ENCODE peak calls at places on chromosomes 2 and 18, in seven cellular contexts. S is H1, Q is HCT116, G is K562, D is HepG2, O is GM12878, N is SK-N-SH. E is an unnamed sample.
A peak's percentile ranks its signal among the peaks of the same experiment; 100 is the strongest.

GRCh38 chr2:179454443-179455218 is 190.0 kb upstream of the SESTD1 start:
- DNase-seq in S (no peak), Q (no peak), G (no peak), D (peak; percentile 23), O (no peak), N (no peak), E (no peak)

GRCh38 chr2:124147552-124147951 is 122.5 kb downstream of the CNTNAP5 start:
- DNase-seq in S (no peak), Q (no peak), G (no peak), D (no peak), O (no peak), N (no peak), E (no peak)

GRCh38 chr18:3585656-3586509 is 135.9 kb downstream of the TGIF1 start:
- DNase-seq in S (peak; percentile 63), Q (peak; percentile 91), G (peak; percentile 93), D (peak; percentile 92), O (no peak), N (peak; percentile 73), E (peak; percentile 85)

GRCh38 chr2:79040967-79041582 is 15.6 kb downstream of the REG3G start:
- DNase-seq in S (no peak), Q (no peak), G (no peak), D (peak; percentile 15), O (no peak), N (peak; percentile 19), E (peak; percentile 42)

GRCh38 chr2:213995400-213996105 is 415.3 kb upstream of the VWC2L start:
- DNase-seq in S (no peak), Q (peak; percentile 63), G (no peak), D (no peak), O (no peak), N (no peak), E (no peak)

GRCh38 chr2:113248997-113249770 is 29.5 kb downstream of the PAX8 start:
- DNase-seq in S (peak; percentile 43), Q (peak; percentile 51), G (peak; percentile 82), D (peak; percentile 72), O (peak; percentile 23), N (peak; percentile 77), E (peak; percentile 70)

GRCh38 chr2:43050866-43051265 is 175.5 kb downstream of the ZFP36L2 start:
- DNase-seq in S (no peak), Q (no peak), G (no peak), D (no peak), O (no peak), N (no peak), E (no peak)

GRCh38 chr2:216535454-216535995 is 36.9 kb downstream of the RPL37A start:
- DNase-seq in S (no peak), Q (no peak), G (no peak), D (peak; percentile 52), O (no peak), N (no peak), E (no peak)

GRCh38 chr2:46010925-46011490 is 286.2 kb upstream of the EPAS1 start:
- DNase-seq in S (no peak), Q (peak; percentile 19), G (no peak), D (peak; percentile 47), O (no peak), N (peak; percentile 72), E (peak; percentile 60)

GRCh38 chr2:27701676-27702075 is 38.0 kb downstream of the SLC4A1AP start:
- DNase-seq in S (no peak), Q (no peak), G (no peak), D (no peak), O (no peak), N (no peak), E (no peak)

GRCh38 chr2:70344195-70344594 is 42.3 kb upstream of the FAM136A start:
- DNase-seq in S (no peak), Q (no peak), G (no peak), D (no peak), O (no peak), N (no peak), E (no peak)

GRCh38 chr18:79583984-79584401 is 95.6 kb upstream of the CTDP1 start:
- DNase-seq in S (no peak), Q (no peak), G (no peak), D (no peak), O (no peak), N (no peak), E (no peak)

GRCh38 chr2:64989982-64990614 is 899 bp downstream of the SLC1A4 start:
- DNase-seq in S (no peak), Q (no peak), G (peak; percentile 29), D (peak; percentile 43), O (no peak), N (no peak), E (peak; percentile 6)

GRCh38 chr2:157418215-157418614 is 25.7 kb downstream of the CYTIP start:
- DNase-seq in S (no peak), Q (no peak), G (no peak), D (no peak), O (no peak), N (no peak), E (no peak)

GRCh38 chr18:47345291-47345690 is 93.8 kb upstream of the SKOR2 start:
- DNase-seq in S (no peak), Q (no peak), G (no peak), D (no peak), O (no peak), N (no peak), E (no peak)
- TF ChIP-seq JUND in S (no peak), Q (no peak), G (no peak), D (no peak), O (no peak), N (no peak), E (no peak)

DNA sequence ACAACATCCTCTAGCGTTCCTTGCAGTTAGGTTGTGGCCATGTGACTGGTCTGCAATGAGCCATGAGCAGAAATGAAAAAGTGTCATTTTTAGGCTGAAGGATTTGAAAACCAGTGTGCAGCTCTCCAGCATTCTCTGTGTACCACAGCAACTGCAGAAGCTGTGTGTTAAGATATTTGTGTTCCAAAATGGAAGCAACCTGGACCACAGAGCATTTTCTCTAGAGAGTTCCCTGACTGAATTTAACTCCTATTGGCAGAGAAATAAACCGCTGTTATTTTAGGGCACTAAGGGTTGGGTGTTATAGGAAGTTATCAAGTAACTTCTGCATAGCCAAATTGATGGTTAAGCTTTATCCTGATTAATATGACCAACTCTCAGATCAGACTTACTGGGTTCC is 257.2 kb upstream of the THUMPD2 start:
- DNase-seq in S (no peak), Q (no peak), G (no peak), D (no peak), O (no peak), N (no peak), E (no peak)
- TF ChIP-seq JUND in S (no peak), Q (no peak), G (no peak), D (no peak), O (no peak), N (no peak), E (no peak)

DNA sequence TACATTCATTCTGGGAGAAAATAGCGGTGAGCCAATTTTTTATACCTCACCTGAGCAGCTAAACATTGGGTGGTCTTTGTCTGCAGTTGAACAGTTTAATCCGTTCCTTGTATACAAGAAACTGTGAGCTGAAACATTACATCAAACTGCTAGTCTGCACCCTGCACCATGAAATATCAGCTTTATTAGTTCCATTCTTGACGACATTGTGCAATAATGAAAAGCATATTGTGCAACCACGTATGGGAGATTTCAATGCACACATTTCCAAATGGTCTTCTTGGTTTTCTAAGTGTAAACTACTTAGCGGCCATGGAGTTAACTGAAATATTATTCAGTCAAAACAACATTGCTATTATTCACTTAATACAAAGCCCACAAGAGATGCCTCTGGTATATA is 127.3 kb downstream of the LPIN1 start:
- DNase-seq in S (no peak), Q (no peak), G (no peak), D (no peak), O (no peak), N (no peak), E (no peak)
- TF ChIP-seq JUND in S (no peak), Q (no peak), G (no peak), D (no peak), O (no peak), N (no peak), E (no peak)

GRCh38 chr2:127219716-127220090 is 396 bp downstream of the CYP27C1 start:
- DNase-seq in S (no peak), Q (no peak), G (no peak), D (no peak), O (no peak), N (peak; percentile 82), E (no peak)
- TF ChIP-seq JUND in S (no peak), Q (no peak), G (no peak), D (no peak), O (no peak), N (no peak), E (no peak)

GRCh38 chr18:46629356-46629755 is 27.7 kb downstream of the LOXHD1 start:
- DNase-seq in S (no peak), Q (no peak), G (no peak), D (no peak), O (no peak), N (peak; percentile 49), E (no peak)
- TF ChIP-seq JUND in S (no peak), Q (no peak), G (no peak), D (no peak), O (no peak), N (no peak), E (no peak)